ENCODE peak calls at places on chromosomes 7 and 10, in four cellular contexts. C is ovary, W is adrenal gland, X is transverse colon. E is an unnamed sample. For H3K27me3, the result is how much of the 10 kb centered on the place peaks cover.

GRCh38 chr10:68981074-68981473 is 7.5 kb upstream of the KIFBP start:
- DNase-seq in C (no peak), W (no peak), X (no peak), E (no peak)

GRCh38 chr7:5559586-5559985 is 136.0 kb upstream of the TNRC18 start:
- DNase-seq in C (peak), W (no peak), X (no peak), E (no peak)

GRCh38 chr10:15491856-15492255 is 120.8 kb upstream of the FAM171A1 start:
- DNase-seq in C (no peak), W (no peak), X (no peak), E (no peak)

GRCh38 chr10:51462076-51462779 is 237.2 kb downstream of the CSTF2T start:
- DNase-seq in C (no peak), W (no peak), X (no peak), E (no peak)

GRCh38 chr7:94049615-94050014 is 45.5 kb upstream of the BET1 start:
- DNase-seq in C (no peak), W (no peak), X (no peak), E (no peak)

GRCh38 chr10:85864173-85864549 is 502.4 kb downstream of the GRID1 start:
- DNase-seq in C (no peak), W (no peak), X (no peak), E (peak)

GRCh38 chr10:4662576-4663161 is 163.3 kb upstream of the AKR1E2 start:
- DNase-seq in C (no peak), W (no peak), X (no peak), E (peak)

GRCh38 chr10:132588301-132589013 is 50.9 kb downstream of the INPP5A start:
- DNase-seq in C (no peak), W (no peak), X (no peak), E (peak)

GRCh38 chr7:479115-479947 is 40.3 kb downstream of the PDGFA start:
- DNase-seq in C (no peak), W (no peak), X (no peak), E (peak)

GRCh38 chr7:110386914-110387313 is 704.0 kb upstream of the LRRN3 start:
- DNase-seq in C (no peak), W (no peak), X (no peak), E (no peak)

GRCh38 chr7:151518781-151519044 is 982 bp downstream of the RHEB start:
- DNase-seq in C (no peak), W (no peak), X (no peak), E (no peak)

GRCh38 chr7:90764848-90765570 is 168.9 kb downstream of the CDK14 start:
- DNase-seq in C (no peak), W (no peak), X (no peak), E (no peak)

GRCh38 chr7:20026762-20027161 is 190.4 kb downstream of the MACC1 start:
- DNase-seq in C (no peak), W (no peak), X (no peak), E (no peak)

GRCh38 chr7:74480861-74481417 is 27.2 kb downstream of the GTF2IRD1 start:
- DNase-seq in C (peak), W (peak), X (peak), E (no peak)

GRCh38 chr10:61314273-61314672 is 138.9 kb downstream of the TMEM26 start:
- DNase-seq in C (no peak), W (no peak), X (no peak), E (no peak)

GRCh38 chr10:8238989-8239388 is 184.5 kb downstream of the GATA3 start:
- DNase-seq in C (no peak), W (no peak), X (no peak), E (no peak)

GRCh38 chr10:47452495-47453434 is 31.1 kb downstream of the ANXA8 start:
- DNase-seq in C (no peak), W (no peak), X (no peak), E (no peak)

GRCh38 chr10:53957401-53957800 is 843.6 kb downstream of the PCDH15 start:
- DNase-seq in C (no peak), W (no peak), X (no peak), E (no peak)

GRCh38 chr10:68826764-68827591 is at the start of gene STOX1:
- DNase-seq in C (peak), W (peak), X (peak), E (peak)

GRCh38 chr10:132804785-132805426 is 19.0 kb upstream of the NKX6-2 start:
- DNase-seq in C (no peak), W (no peak), X (no peak), E (no peak)

GRCh38 chr10:92712016-92712889 is 22.5 kb downstream of the HHEX start:
- DNase-seq in C (no peak), W (no peak), X (no peak), E (no peak)

GRCh38 chr10:75107756-75108683 is 3.4 kb upstream of the SAMD8 start:
- DNase-seq in C (no peak), W (peak), X (no peak), E (peak)

GRCh38 chr10:58661336-58661735 is 148.7 kb downstream of the BICC1 start:
- DNase-seq in C (no peak), W (no peak), X (no peak), E (no peak)

GRCh38 chr7:29019275-29019820 is 61.2 kb upstream of the TRIL start:
- DNase-seq in C (no peak), W (no peak), X (no peak), E (no peak)

GRCh38 chr10:35781643-35782035 is 139.5 kb upstream of the FZD8 start:
- DNase-seq in C (no peak), W (no peak), X (peak), E (no peak)

GRCh38 chr7:30612658-30613265 is 18.1 kb downstream of the GARS1 start:
- DNase-seq in C (no peak), W (no peak), X (no peak), E (no peak)

GRCh38 chr7:106770191-106770590 is 94.9 kb upstream of the PIK3CG start:
- DNase-seq in C (no peak), W (no peak), X (no peak), E (no peak)

GRCh38 chr7:136133491-136133990 is 156.4 kb upstream of the MTPN start:
- DNase-seq in C (no peak), W (no peak), X (no peak), E (no peak)

GRCh38 chr7:157007470-157008066 is 2.9 kb downstream of the MNX1 start:
- DNase-seq in C (no peak), W (no peak), X (peak), E (no peak)

GRCh38 chr10:43865275-43866135 is 216.8 kb upstream of the ZNF32 start:
- DNase-seq in C (peak), W (no peak), X (no peak), E (no peak)

GRCh38 chr10:63236113-63236935 is 103.2 kb downstream of the NRBF2 start:
- DNase-seq in C (no peak), W (no peak), X (no peak), E (no peak)

GRCh38 chr10:91198781-91199180 is 21.7 kb upstream of the PCGF5 start:
- DNase-seq in C (no peak), W (no peak), X (no peak), E (peak)

GRCh38 chr10:75396861-75397570 is 4.5 kb downstream of the ZNF503 start:
- DNase-seq in C (peak), W (peak), X (peak), E (no peak)

GRCh38 chr10:33196710-33197406 is 137.6 kb downstream of the NRP1 start:
- DNase-seq in C (peak), W (no peak), X (peak), E (no peak)

DNA sequence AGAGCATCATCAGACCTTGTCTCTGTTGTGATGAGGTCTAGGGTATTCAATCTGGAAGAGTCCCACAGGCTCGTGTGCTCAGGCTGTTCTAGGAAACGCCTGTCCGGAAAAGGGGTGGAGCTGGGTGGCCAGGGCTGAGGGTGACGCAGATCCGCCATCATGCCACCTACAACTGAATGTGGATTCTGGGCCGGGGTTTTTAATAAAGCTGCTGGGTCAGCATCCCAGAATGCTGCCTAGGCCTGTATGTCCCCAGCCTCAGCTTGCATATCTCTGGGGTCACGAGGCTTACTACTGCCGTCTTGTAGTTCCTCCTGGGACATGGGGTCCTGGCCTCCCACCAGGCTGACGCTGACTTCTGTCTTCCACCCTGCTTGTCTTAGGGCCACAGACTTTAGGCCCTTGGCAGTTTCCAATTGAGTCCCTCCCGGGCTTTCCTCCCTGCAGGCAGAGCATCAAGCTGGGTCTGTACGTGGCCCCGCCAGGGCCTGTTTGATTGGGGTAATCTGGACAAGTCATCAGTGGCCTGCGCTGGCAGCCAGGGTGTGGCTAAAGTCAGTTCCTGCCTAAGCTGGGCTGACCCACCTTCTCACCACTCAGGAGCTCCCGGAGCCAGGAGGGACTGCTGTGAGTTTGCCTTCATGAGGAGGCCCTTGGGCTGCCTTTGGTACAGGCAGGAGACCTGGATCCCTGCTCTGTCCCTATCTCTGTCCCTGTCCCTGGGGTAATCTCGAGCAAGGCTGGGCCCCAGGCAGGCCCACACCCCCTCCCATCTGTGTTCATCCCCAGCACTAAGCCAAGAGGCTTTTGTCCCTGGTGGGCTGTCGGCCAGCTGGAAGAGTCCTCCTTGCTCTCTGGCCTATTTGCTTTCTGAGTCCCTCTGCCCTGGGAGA is 79.9 kb downstream of the ZMIZ1 start:
- DNase-seq in C (peak), W (peak), X (peak), E (peak)
- TF ChIP-seq POLR2A in C (no peak), W (no peak), X (peak), E (peak)

GRCh38 chr7:70693690-70694356 is 438.1 kb upstream of the GALNT17 start:
- DNase-seq in C (peak), W (peak), X (peak), E (peak)
- TF ChIP-seq CTCF in C (no peak), W (peak), X (peak), E (peak)

GRCh38 chr7:155863721-155864151 is 51.5 kb upstream of the SHH start:
- DNase-seq in C (no peak), W (peak), X (no peak), E (no peak)

GRCh38 chr7:155864271-155864985 is 52.2 kb upstream of the SHH start:
- DNase-seq in C (no peak), W (peak), X (no peak), E (no peak)

GRCh38 chr7:155867280-155867679 is 55.0 kb upstream of the SHH start:
- DNase-seq in C (no peak), W (peak), X (no peak), E (no peak)

GRCh38 chr7:155865830-155866545 is 53.7 kb upstream of the SHH start:
- DNase-seq in C (no peak), W (peak), X (peak), E (no peak)

DNA sequence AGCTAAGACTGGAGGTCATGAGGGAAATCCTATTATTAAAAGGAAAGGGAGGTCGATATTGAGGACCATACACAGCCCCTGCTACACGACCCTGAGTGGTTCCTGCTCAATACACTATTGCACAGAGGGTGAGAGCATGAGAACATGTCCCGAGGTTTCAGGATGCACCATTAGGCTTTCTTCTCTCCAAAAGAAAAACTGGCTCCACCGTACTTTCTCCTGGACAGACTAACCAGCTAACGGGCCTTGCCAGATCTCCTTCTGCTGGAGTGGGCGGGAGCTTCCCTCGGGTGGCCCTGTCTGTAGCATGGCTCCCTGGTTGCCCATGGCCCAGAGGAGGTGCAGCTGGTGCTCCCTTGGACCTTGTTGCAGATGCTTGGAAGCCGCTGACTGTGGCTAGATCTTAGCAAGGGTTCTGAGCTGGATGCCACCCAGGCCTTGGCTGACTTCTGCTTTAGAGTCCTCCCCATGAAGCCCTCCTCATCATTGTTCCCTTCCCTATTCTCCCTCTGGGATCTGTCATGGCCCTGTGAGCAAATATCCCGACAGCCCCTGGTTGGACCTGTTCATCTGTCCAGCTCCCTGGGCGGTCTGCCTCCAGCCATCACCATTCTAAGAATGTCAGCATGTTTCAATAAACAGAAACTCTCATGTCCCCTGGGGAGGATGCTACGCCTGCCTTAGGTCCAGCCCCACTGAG is 52.9 kb upstream of the SHH start:
- DNase-seq in C (no peak), W (peak), X (no peak), E (no peak)
- H3K27me3 ChIP-seq in C (under half), W (under half), X (under half), E (under half)

GRCh38 chr7:17939670-17940301 is 508 bp downstream of the SNX13 start:
- DNase-seq in C (peak), W (peak), X (peak), E (peak)

GRCh38 chr7:17939111-17939669 is 1.1 kb downstream of the SNX13 start:
- DNase-seq in C (no peak), W (no peak), X (no peak), E (no peak)

GRCh38 chr7:17942231-17942630 is 1.9 kb upstream of the SNX13 start:
- DNase-seq in C (no peak), W (no peak), X (no peak), E (no peak)

GRCh38 chr7:17941171-17941490 is 837 bp upstream of the SNX13 start:
- DNase-seq in C (no peak), W (no peak), X (no peak), E (no peak)

GRCh38 chr7:17940302-17941170 is at the start of gene SNX13:
- DNase-seq in C (peak), W (peak), X (peak), E (peak)
- TF ChIP-seq POLR2A in C (peak), W (peak), X (peak), E (peak)

GRCh38 chr7:70585071-70585470 is 546.9 kb upstream of the GALNT17 start:
- DNase-seq in C (no peak), W (no peak), X (no peak), E (no peak)
- TF ChIP-seq CTCF in C (no peak), W (no peak), X (no peak), E (no peak)

GRCh38 chr7:155800301-155800700 is 12.0 kb downstream of the SHH start:
- DNase-seq in C (no peak), W (no peak), X (no peak), E (no peak)

GRCh38 chr7:155803418-155804376 is 8.6 kb downstream of the SHH start:
- DNase-seq in C (no peak), W (no peak), X (peak), E (no peak)

GRCh38 chr7:155800741-155801267 is 11.5 kb downstream of the SHH start:
- DNase-seq in C (no peak), W (no peak), X (no peak), E (no peak)

GRCh38 chr7:155802906-155803417 is 9.3 kb downstream of the SHH start:
- DNase-seq in C (no peak), W (no peak), X (no peak), E (no peak)

DNA sequence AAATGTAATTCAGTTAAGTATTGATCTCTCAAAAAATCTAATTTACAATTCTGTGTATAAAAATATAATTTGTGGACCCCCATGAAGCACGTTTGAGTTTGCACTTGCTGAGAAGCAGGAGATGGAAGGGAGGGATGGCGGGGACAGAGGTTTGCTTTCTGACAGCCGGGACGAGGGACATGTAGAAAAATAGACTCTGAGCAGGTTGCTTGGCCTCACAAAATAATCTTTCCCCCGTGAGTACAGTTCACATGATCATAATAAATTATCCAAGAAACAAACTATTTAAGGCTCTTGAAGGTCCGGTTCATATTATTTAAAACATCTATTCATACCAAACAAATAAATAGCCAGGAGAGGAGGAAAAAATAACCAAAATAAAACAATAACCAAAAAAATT is 10.0 kb downstream of the SHH start:
- DNase-seq in C (no peak), W (no peak), X (no peak), E (no peak)
- H3K27me3 ChIP-seq in C (under half), W (under half), X (half or more), E (half or more)

DNA sequence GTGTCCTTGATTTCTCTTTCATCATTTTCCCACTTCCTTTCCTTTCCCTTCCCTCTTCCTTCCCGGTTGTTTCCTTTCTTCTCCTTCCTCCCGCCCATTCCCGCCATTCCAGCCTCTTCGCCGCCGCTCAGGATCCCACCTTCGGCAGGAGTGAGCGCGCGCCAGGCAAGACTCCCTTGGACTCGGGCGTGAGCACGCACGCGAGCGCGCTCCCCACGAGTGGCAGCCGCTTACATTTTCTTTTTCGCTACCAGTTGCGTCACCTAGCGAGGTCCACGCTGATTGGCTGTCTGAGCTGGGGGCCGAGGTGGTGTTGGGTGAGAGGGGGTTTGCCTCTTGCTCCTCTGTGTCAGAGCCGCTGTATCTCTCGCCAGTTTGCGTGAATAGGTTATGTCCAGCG is 11.8 kb downstream of the ZAN start:
- DNase-seq in C (peak), W (peak), X (peak), E (no peak)
- TF ChIP-seq POLR2A in C (no peak), W (no peak), X (no peak), E (no peak)